ENCODE peak calls at places on chromosomes 4 and X, in six cellular contexts. L is Kasumi-1; W is AG08396; M is stimulated activated CD4-positive, alpha-beta T cell treated with anti-CD3 and anti-CD28 coated beads, Interleukin-2, amount 100 ng/mL, for 48 hours; T is stimulated activated naive B cell treated with anti-CD40 and anti-IgM and Interleukin-4, amounts not matched to agents 10 μg/mL and 1 μg/mL and 100 μg/mL, for 72 hours; B is globus pallidus. Z is an unnamed sample.

GRCh38 chr4:174935607-174936006 is 17.4 kb downstream of the ADAM29 start:
- DNase-seq in L (no peak), W (no peak), M (no peak), T (no peak), B (no peak), Z (no peak)

GRCh38 chrX:135625995-135626394 is 87.4 kb upstream of the CT45A1 start:
- DNase-seq in L (peak; percentile 12), W (no peak), M (no peak), T (no peak), B (peak; percentile 0), Z (no peak)

GRCh38 chr4:60814549-60814948 is 385.6 kb upstream of the ADGRL3 start:
- DNase-seq in L (no peak), W (no peak), M (no peak), T (no peak), B (no peak), Z (no peak)

GRCh38 chr4:15755321-15755750 is 22.8 kb upstream of the CD38 start:
- DNase-seq in L (no peak), W (no peak), M (peak; percentile 41), T (peak; percentile 31), B (no peak), Z (no peak)

GRCh38 chrX:147838465-147839131 is 73.1 kb upstream of the FMR1 start:
- DNase-seq in L (peak; percentile 27), W (no peak), M (no peak), T (no peak), B (no peak), Z (no peak)

GRCh38 chr4:186134254-186134653 is 29.8 kb downstream of the FAM149A start:
- DNase-seq in L (peak; percentile 24), W (no peak), M (no peak), T (peak; percentile 59), B (peak; percentile 69), Z (no peak)

GRCh38 chr4:3793545-3793944 is 27.4 kb downstream of the ADRA2C start:
- DNase-seq in L (no peak), W (no peak), M (no peak), T (no peak), B (no peak), Z (no peak)

GRCh38 chrX:119228506-119229290 is 7.4 kb upstream of the PGRMC1 start:
- DNase-seq in L (no peak), W (peak; percentile 46), M (no peak), T (no peak), B (no peak), Z (no peak)

GRCh38 chrX:63441717-63442116 is 90.6 kb upstream of the SPIN4 start:
- DNase-seq in L (no peak), W (no peak), M (no peak), T (no peak), B (no peak), Z (no peak)

GRCh38 chrX:154056739-154057367 is 37.2 kb upstream of the IRAK1 start:
- DNase-seq in L (no peak), W (no peak), M (no peak), T (no peak), B (no peak), Z (no peak)

GRCh38 chr4:159185593-159186023 is 82.7 kb downstream of the RAPGEF2 start:
- DNase-seq in L (no peak), W (no peak), M (no peak), T (no peak), B (no peak), Z (no peak)

GRCh38 chr4:16270654-16271328 is 44.5 kb upstream of the TAPT1 start:
- DNase-seq in L (peak; percentile 83), W (no peak), M (no peak), T (no peak), B (peak; percentile 32), Z (peak; percentile 28)

GRCh38 chr4:34271479-34272355 is 1972.6 kb downstream of the ARAP2 start:
- DNase-seq in L (no peak), W (no peak), M (no peak), T (no peak), B (no peak), Z (no peak)

GRCh38 chr4:79445371-79445781 is 37.3 kb upstream of the GK2 start:
- DNase-seq in L (no peak), W (no peak), M (no peak), T (no peak), B (no peak), Z (no peak)

GRCh38 chr4:88143504-88143903 is 14.9 kb downstream of the ABCG2 start:
- DNase-seq in L (no peak), W (no peak), M (no peak), T (no peak), B (no peak), Z (no peak)

GRCh38 chrX:67523002-67523711 is 20.7 kb upstream of the AR start:
- DNase-seq in L (no peak), W (no peak), M (no peak), T (no peak), B (no peak), Z (no peak)

GRCh38 chr4:3807861-3808521 is 41.8 kb downstream of the ADRA2C start:
- DNase-seq in L (no peak), W (no peak), M (no peak), T (no peak), B (no peak), Z (no peak)

GRCh38 chr4:109332926-109333464 is 30.5 kb upstream of the COL25A1 start:
- DNase-seq in L (no peak), W (no peak), M (peak; percentile 1), T (no peak), B (no peak), Z (no peak)

GRCh38 chrX:40008841-40009461 is 88.8 kb downstream of the BCOR start:
- DNase-seq in L (no peak), W (no peak), M (no peak), T (peak; percentile 32), B (no peak), Z (no peak)